ENCODE peak calls at places on chromosomes 5 and 9, in eight cellular contexts. U is progenitor cell of endocrine pancreas; S is amniotic epithelial cell; G is hippocampal formation; N is T1000; H is activated naive CD4-positive, alpha-beta T cell; B is RPMI7951; C is GDM1. L is an unnamed sample.

GRCh38 chr5:114447084-114447773 is 85.4 kb downstream of the KCNN2 start:
- DNase-seq in G (no peak), B (no peak), N (no peak), C (no peak), H (no peak), U (no peak), S (peak), L (no peak)

GRCh38 chr9:81690251-81690851 is 1.0 kb upstream of the TLE1 start:
- DNase-seq in H (no peak), C (no peak), S (no peak), U (peak), G (no peak), N (no peak), B (peak), L (no peak)

GRCh38 chr5:126811515-126812198 is 34.7 kb downstream of the LMNB1 start:
- DNase-seq in B (peak), G (no peak), N (no peak), S (peak), C (no peak), U (no peak), H (peak), L (peak)

GRCh38 chr5:95626701-95627100 is 6.8 kb downstream of the GPR150 start:
- DNase-seq in N (no peak), G (no peak), S (no peak), H (no peak), B (no peak), C (no peak), U (no peak), L (no peak)

GRCh38 chr9:69674741-69675438 is 2.7 kb upstream of the APBA1 start:
- DNase-seq in N (no peak), U (no peak), S (peak), G (no peak), H (no peak), C (no peak), B (peak), L (peak)

GRCh38 chr9:71363286-71363961 is 242.0 kb upstream of the TRPM3 start:
- DNase-seq in G (no peak), C (no peak), S (no peak), B (no peak), U (no peak), H (no peak), N (no peak), L (no peak)

GRCh38 chr5:110853267-110853666 is 114.5 kb downstream of the SLC25A46 start:
- DNase-seq in U (no peak), C (no peak), G (no peak), B (no peak), H (no peak), S (peak), N (no peak), L (peak)

GRCh38 chr9:136339173-136339957 is 12.0 kb downstream of the GPSM1 start:
- DNase-seq in B (peak), H (no peak), C (no peak), S (peak), U (peak), G (peak), N (no peak), L (peak)

GRCh38 chr9:93091453-93092081 is 4.5 kb upstream of the CARD19 start:
- DNase-seq in N (peak), C (no peak), U (no peak), B (peak), G (no peak), S (peak), H (no peak), L (peak)

GRCh38 chr5:66382152-66382551 is 214.0 kb upstream of the MAST4 start:
- DNase-seq in N (no peak), C (no peak), G (no peak), U (no peak), B (no peak), H (no peak), S (no peak), L (no peak)

GRCh38 chr5:175709276-175709781 is 51.5 kb downstream of the HRH2 start:
- DNase-seq in C (no peak), N (no peak), U (no peak), G (no peak), B (no peak), S (no peak), H (no peak), L (no peak)

GRCh38 chr5:132385321-132386105 is 16.0 kb downstream of the SLC22A5 start:
- DNase-seq in B (peak), U (no peak), H (no peak), G (peak), C (peak), S (peak), N (no peak), L (peak)

GRCh38 chr9:5630038-5630507 is 1.2 kb downstream of the RIC1 start:
- DNase-seq in N (no peak), C (no peak), H (no peak), B (peak), S (peak), G (no peak), U (no peak), L (peak)

GRCh38 chr9:134724231-134724911 is 82.8 kb downstream of the COL5A1 start:
- DNase-seq in H (no peak), C (no peak), G (no peak), S (no peak), B (peak), N (no peak), U (no peak), L (no peak)

GRCh38 chr5:104800440-104801048 is 1238.0 kb upstream of the NUDT12 start:
- DNase-seq in H (no peak), G (no peak), B (no peak), N (no peak), C (no peak), U (no peak), S (peak), L (peak)

GRCh38 chr9:4798281-4798680 is 5.5 kb downstream of the RCL1 start:
- DNase-seq in B (no peak), U (no peak), G (no peak), N (no peak), C (no peak), S (no peak), H (no peak), L (no peak)

GRCh38 chr5:149999359-149999758 is 1.1 kb downstream of the TIGD6 start:
- DNase-seq in B (no peak), U (no peak), G (no peak), H (no peak), C (no peak), S (peak), N (no peak), L (peak)